ENCODE peak calls at places on chromosomes 7 and 10, in nine cellular contexts. One of them, this sample, is unnamed.

GRCh38 chr10:124906551-124907001 is 35.3 kb upstream of the ZRANB1 start:
- DNase-seq in stimulated activated CD8-positive, alpha-beta memory T cell treated with anti-CD3 and anti-CD28 coated beads, Interleukin-2, amount 100 ng/mL, for 48 hours: no peak
- DNase-seq in cardiac muscle cell: peak; percentile 82
- DNase-seq in stimulated activated CD4-positive, alpha-beta T cell treated with anti-CD3 and anti-CD28 coated beads, Interleukin-1b, Interleukin-23, amount 100 ng/mL, for 1 hour: no peak
- DNase-seq in NCI-H1105: no peak
- DNase-seq in lung microvascular endothelial cell: no peak
- DNase-seq in Ammon's horn: no peak
- DNase-seq in NCI-H460: no peak
- DNase-seq in T-helper 9 cell: no peak
- DNase-seq in this sample: no peak

GRCh38 chr7:122902751-122903495 is 16.7 kb upstream of the CADPS2 start:
- DNase-seq in stimulated activated CD8-positive, alpha-beta memory T cell treated with anti-CD3 and anti-CD28 coated beads, Interleukin-2, amount 100 ng/mL, for 48 hours: no peak
- DNase-seq in cardiac muscle cell: peak; percentile 2
- DNase-seq in stimulated activated CD4-positive, alpha-beta T cell treated with anti-CD3 and anti-CD28 coated beads, Interleukin-1b, Interleukin-23, amount 100 ng/mL, for 1 hour: no peak
- DNase-seq in NCI-H1105: no peak
- DNase-seq in lung microvascular endothelial cell: no peak
- DNase-seq in Ammon's horn: no peak
- DNase-seq in NCI-H460: peak; percentile 16
- DNase-seq in T-helper 9 cell: no peak
- DNase-seq in this sample: no peak

GRCh38 chr7:128132426-128133069 is 101.3 kb upstream of the LRRC4 start:
- DNase-seq in stimulated activated CD8-positive, alpha-beta memory T cell treated with anti-CD3 and anti-CD28 coated beads, Interleukin-2, amount 100 ng/mL, for 48 hours: no peak
- DNase-seq in cardiac muscle cell: no peak
- DNase-seq in stimulated activated CD4-positive, alpha-beta T cell treated with anti-CD3 and anti-CD28 coated beads, Interleukin-1b, Interleukin-23, amount 100 ng/mL, for 1 hour: no peak
- DNase-seq in NCI-H1105: no peak
- DNase-seq in lung microvascular endothelial cell: peak; percentile 39
- DNase-seq in Ammon's horn: no peak
- DNase-seq in NCI-H460: no peak
- DNase-seq in T-helper 9 cell: no peak
- DNase-seq in this sample: no peak

GRCh38 chr10:4982764-4983226 is 19.6 kb downstream of the AKR1C1 start:
- DNase-seq in stimulated activated CD8-positive, alpha-beta memory T cell treated with anti-CD3 and anti-CD28 coated beads, Interleukin-2, amount 100 ng/mL, for 48 hours: no peak
- DNase-seq in cardiac muscle cell: no peak
- DNase-seq in stimulated activated CD4-positive, alpha-beta T cell treated with anti-CD3 and anti-CD28 coated beads, Interleukin-1b, Interleukin-23, amount 100 ng/mL, for 1 hour: no peak
- DNase-seq in NCI-H1105: no peak
- DNase-seq in lung microvascular endothelial cell: no peak
- DNase-seq in Ammon's horn: no peak
- DNase-seq in NCI-H460: no peak
- DNase-seq in T-helper 9 cell: no peak
- DNase-seq in this sample: no peak

GRCh38 chr7:72453436-72453835 is 41.3 kb upstream of the CALN1 start:
- DNase-seq in stimulated activated CD8-positive, alpha-beta memory T cell treated with anti-CD3 and anti-CD28 coated beads, Interleukin-2, amount 100 ng/mL, for 48 hours: no peak
- DNase-seq in cardiac muscle cell: no peak
- DNase-seq in stimulated activated CD4-positive, alpha-beta T cell treated with anti-CD3 and anti-CD28 coated beads, Interleukin-1b, Interleukin-23, amount 100 ng/mL, for 1 hour: no peak
- DNase-seq in NCI-H1105: no peak
- DNase-seq in lung microvascular endothelial cell: no peak
- DNase-seq in Ammon's horn: no peak
- DNase-seq in NCI-H460: no peak
- DNase-seq in T-helper 9 cell: no peak
- DNase-seq in this sample: no peak

GRCh38 chr10:77849039-77849664 is 77.4 kb downstream of the DLG5 start:
- DNase-seq in stimulated activated CD8-positive, alpha-beta memory T cell treated with anti-CD3 and anti-CD28 coated beads, Interleukin-2, amount 100 ng/mL, for 48 hours: no peak
- DNase-seq in cardiac muscle cell: peak; percentile 14
- DNase-seq in stimulated activated CD4-positive, alpha-beta T cell treated with anti-CD3 and anti-CD28 coated beads, Interleukin-1b, Interleukin-23, amount 100 ng/mL, for 1 hour: no peak
- DNase-seq in NCI-H1105: no peak
- DNase-seq in lung microvascular endothelial cell: no peak
- DNase-seq in Ammon's horn: no peak
- DNase-seq in NCI-H460: no peak
- DNase-seq in T-helper 9 cell: no peak
- DNase-seq in this sample: no peak

GRCh38 chr7:45583296-45583695 is 9.1 kb downstream of the ADCY1 start:
- DNase-seq in stimulated activated CD8-positive, alpha-beta memory T cell treated with anti-CD3 and anti-CD28 coated beads, Interleukin-2, amount 100 ng/mL, for 48 hours: no peak
- DNase-seq in cardiac muscle cell: no peak
- DNase-seq in stimulated activated CD4-positive, alpha-beta T cell treated with anti-CD3 and anti-CD28 coated beads, Interleukin-1b, Interleukin-23, amount 100 ng/mL, for 1 hour: no peak
- DNase-seq in NCI-H1105: no peak
- DNase-seq in lung microvascular endothelial cell: no peak
- DNase-seq in Ammon's horn: no peak
- DNase-seq in NCI-H460: no peak
- DNase-seq in T-helper 9 cell: no peak
- DNase-seq in this sample: no peak

GRCh38 chr7:144738708-144739314 is 97.0 kb downstream of the TPK1 start:
- DNase-seq in stimulated activated CD8-positive, alpha-beta memory T cell treated with anti-CD3 and anti-CD28 coated beads, Interleukin-2, amount 100 ng/mL, for 48 hours: no peak
- DNase-seq in cardiac muscle cell: peak; percentile 54
- DNase-seq in stimulated activated CD4-positive, alpha-beta T cell treated with anti-CD3 and anti-CD28 coated beads, Interleukin-1b, Interleukin-23, amount 100 ng/mL, for 1 hour: no peak
- DNase-seq in NCI-H1105: no peak
- DNase-seq in lung microvascular endothelial cell: peak; percentile 69
- DNase-seq in Ammon's horn: peak; percentile 28
- DNase-seq in NCI-H460: peak; percentile 50
- DNase-seq in T-helper 9 cell: peak; percentile 2
- DNase-seq in this sample: no peak

GRCh38 chr7:105257338-105257737 is 131.4 kb downstream of the SRPK2 start:
- DNase-seq in stimulated activated CD8-positive, alpha-beta memory T cell treated with anti-CD3 and anti-CD28 coated beads, Interleukin-2, amount 100 ng/mL, for 48 hours: no peak
- DNase-seq in cardiac muscle cell: no peak
- DNase-seq in stimulated activated CD4-positive, alpha-beta T cell treated with anti-CD3 and anti-CD28 coated beads, Interleukin-1b, Interleukin-23, amount 100 ng/mL, for 1 hour: no peak
- DNase-seq in NCI-H1105: no peak
- DNase-seq in lung microvascular endothelial cell: no peak
- DNase-seq in Ammon's horn: no peak
- DNase-seq in NCI-H460: no peak
- DNase-seq in T-helper 9 cell: no peak
- DNase-seq in this sample: no peak

GRCh38 chr10:50594012-50594411 is 29.7 kb downstream of the SGMS1 start:
- DNase-seq in stimulated activated CD8-positive, alpha-beta memory T cell treated with anti-CD3 and anti-CD28 coated beads, Interleukin-2, amount 100 ng/mL, for 48 hours: no peak
- DNase-seq in cardiac muscle cell: peak; percentile 89
- DNase-seq in stimulated activated CD4-positive, alpha-beta T cell treated with anti-CD3 and anti-CD28 coated beads, Interleukin-1b, Interleukin-23, amount 100 ng/mL, for 1 hour: no peak
- DNase-seq in NCI-H1105: peak; percentile 26
- DNase-seq in lung microvascular endothelial cell: peak; percentile 64
- DNase-seq in Ammon's horn: no peak
- DNase-seq in NCI-H460: peak; percentile 70
- DNase-seq in T-helper 9 cell: no peak
- DNase-seq in this sample: no peak

GRCh38 chr10:99630991-99631390 is 10.8 kb upstream of the SLC25A28 start:
- DNase-seq in stimulated activated CD8-positive, alpha-beta memory T cell treated with anti-CD3 and anti-CD28 coated beads, Interleukin-2, amount 100 ng/mL, for 48 hours: no peak
- DNase-seq in cardiac muscle cell: peak; percentile 58
- DNase-seq in stimulated activated CD4-positive, alpha-beta T cell treated with anti-CD3 and anti-CD28 coated beads, Interleukin-1b, Interleukin-23, amount 100 ng/mL, for 1 hour: no peak
- DNase-seq in NCI-H1105: no peak
- DNase-seq in lung microvascular endothelial cell: no peak
- DNase-seq in Ammon's horn: no peak
- DNase-seq in NCI-H460: no peak
- DNase-seq in T-helper 9 cell: no peak
- DNase-seq in this sample: no peak

GRCh38 chr7:22561895-22562593 is 62.1 kb upstream of the STEAP1B start:
- DNase-seq in stimulated activated CD8-positive, alpha-beta memory T cell treated with anti-CD3 and anti-CD28 coated beads, Interleukin-2, amount 100 ng/mL, for 48 hours: no peak
- DNase-seq in cardiac muscle cell: peak; percentile 35
- DNase-seq in stimulated activated CD4-positive, alpha-beta T cell treated with anti-CD3 and anti-CD28 coated beads, Interleukin-1b, Interleukin-23, amount 100 ng/mL, for 1 hour: no peak
- DNase-seq in NCI-H1105: no peak
- DNase-seq in lung microvascular endothelial cell: peak; percentile 8
- DNase-seq in Ammon's horn: no peak
- DNase-seq in NCI-H460: peak; percentile 62
- DNase-seq in T-helper 9 cell: no peak
- DNase-seq in this sample: no peak

This sample was measured in left lung.